ENCODE peak calls at places on chromosomes 13 and 19, in nine cellular contexts. B, K, Z, G, C, F, Y, P and U are unnamed samples.

GRCh38 chr13:112968910-112969691 is at the start of gene MCF2L:
- DNase-seq in B (peak; percentile 31), K (no peak), Z (peak; percentile 27), G (peak; percentile 40), C (peak; percentile 55), F (peak; percentile 82), Y (peak; percentile 48), P (peak; percentile 55), U (peak; percentile 88)

GRCh38 chr13:39600766-39601165 is 2.2 kb downstream of the LHFPL6 start:
- DNase-seq in B (no peak), K (no peak), Z (no peak), G (no peak), C (no peak), F (no peak), Y (no peak), P (no peak), U (no peak)

GRCh38 chr13:72805663-72806341 is 23.9 kb downstream of the PIBF1 start:
- DNase-seq in B (no peak), K (no peak), Z (no peak), G (no peak), C (no peak), F (no peak), Y (no peak), P (no peak), U (no peak)

GRCh38 chr13:33040116-33040515 is 23.9 kb downstream of the KL start:
- DNase-seq in B (no peak), K (no peak), Z (no peak), G (no peak), C (no peak), F (no peak), Y (no peak), P (no peak), U (no peak)

GRCh38 chr13:112391747-112392146 is 15.6 kb downstream of the SPACA7 start:
- DNase-seq in B (no peak), K (no peak), Z (no peak), G (no peak), C (no peak), F (no peak), Y (no peak), P (no peak), U (no peak)

GRCh38 chr13:102631198-102631597 is 34.4 kb downstream of the TPP2 start:
- DNase-seq in B (no peak), K (no peak), Z (no peak), G (no peak), C (no peak), F (no peak), Y (no peak), P (no peak), U (no peak)

GRCh38 chr19:48565090-48565489 is 13.1 kb downstream of the SULT2B1 start:
- DNase-seq in B (peak; percentile 83), K (no peak), Z (peak; percentile 71), G (no peak), C (no peak), F (no peak), Y (no peak), P (no peak), U (no peak)

GRCh38 chr19:11662278-11662677 is 65.0 kb downstream of the ZNF627 start:
- DNase-seq in B (no peak), K (no peak), Z (no peak), G (no peak), C (no peak), F (no peak), Y (no peak), P (no peak), U (no peak)

GRCh38 chr13:96238241-96238640 is 148.3 kb downstream of the HS6ST3 start:
- DNase-seq in B (no peak), K (no peak), Z (no peak), G (no peak), C (no peak), F (no peak), Y (no peak), P (no peak), U (no peak)

GRCh38 chr13:73945871-73946270 is 188.3 kb downstream of the KLF12 start:
- DNase-seq in B (no peak), K (peak; percentile 62), Z (no peak), G (peak; percentile 23), C (no peak), F (no peak), Y (no peak), P (no peak), U (no peak)

GRCh38 chr13:32669030-32669646 is 82.9 kb downstream of the PDS5B start:
- DNase-seq in B (peak; percentile 67), K (no peak), Z (peak; percentile 3), G (no peak), C (no peak), F (no peak), Y (no peak), P (no peak), U (no peak)

GRCh38 chr19:58346961-58347929 is 6.0 kb downstream of the A1BG start:
- DNase-seq in B (peak; percentile 63), K (no peak), Z (peak; percentile 65), G (peak; percentile 18), C (peak; percentile 69), F (no peak), Y (peak; percentile 79), P (no peak), U (peak; percentile 91)

GRCh38 chr19:36081385-36081784 is 26.7 kb downstream of the WDR62 start:
- DNase-seq in B (peak; percentile 10), K (no peak), Z (no peak), G (no peak), C (no peak), F (no peak), Y (no peak), P (no peak), U (no peak)

GRCh38 chr13:31207630-31208549 is 8.1 kb downstream of the B3GLCT start:
- DNase-seq in B (peak; percentile 73), K (peak; percentile 23), Z (no peak), G (no peak), C (no peak), F (peak; percentile 75), Y (no peak), P (no peak), U (no peak)
- H3K27ac ChIP-seq in B (no peak overlapping the region), K (no peak overlapping the region), Z (no peak overlapping the region), G (no peak overlapping the region), C (peak overlapping the region; percentile 70), F (no peak overlapping the region), Y (no peak overlapping the region), P (no peak overlapping the region), U (no peak overlapping the region)

GRCh38 chr13:111367340-111367739 is 46.9 kb downstream of the TEX29 start:
- DNase-seq in B (no peak), K (no peak), Z (no peak), G (no peak), C (no peak), F (no peak), Y (no peak), P (no peak), U (peak; percentile 18)
- TF ChIP-seq POLR2A in B (no peak), K (no peak), Z (no peak), G (no peak), C (no peak), F (no peak), Y (no peak), P (no peak), U (no peak)

GRCh38 chr13:51920267-51920666 is 58.5 kb downstream of the CCDC70 start:
- DNase-seq in B (no peak), K (no peak), Z (no peak), G (no peak), C (no peak), F (no peak), Y (no peak), P (no peak), U (no peak)

GRCh38 chr13:51923983-51924539 is 62.3 kb downstream of the CCDC70 start:
- DNase-seq in B (no peak), K (no peak), Z (peak; percentile 30), G (no peak), C (no peak), F (no peak), Y (no peak), P (no peak), U (no peak)

GRCh38 chr13:51922771-51923480 is 61.2 kb downstream of the CCDC70 start:
- DNase-seq in B (no peak), K (no peak), Z (no peak), G (no peak), C (no peak), F (no peak), Y (no peak), P (no peak), U (no peak)

GRCh38 chr13:51920786-51921185 is 59.0 kb downstream of the CCDC70 start:
- DNase-seq in B (no peak), K (no peak), Z (no peak), G (no peak), C (no peak), F (no peak), Y (no peak), P (no peak), U (no peak)

GRCh38 chr13:51921790-51922740 is 60.3 kb downstream of the CCDC70 start:
- DNase-seq in B (peak; percentile 12), K (no peak), Z (no peak), G (no peak), C (no peak), F (no peak), Y (no peak), P (no peak), U (no peak)
- H3K27ac ChIP-seq in B (no peak overlapping the region), K (no peak overlapping the region), Z (no peak overlapping the region), G (no peak overlapping the region), C (no peak overlapping the region), F (no peak overlapping the region), Y (no peak overlapping the region), P (no peak overlapping the region), U (no peak overlapping the region)

GRCh38 chr19:18329035-18329376 is 6.1 kb upstream of the LSM4 start:
- DNase-seq in B (no peak), K (no peak), Z (no peak), G (no peak), C (no peak), F (no peak), Y (no peak), P (no peak), U (no peak)

GRCh38 chr19:18330865-18331264 is 8.0 kb upstream of the LSM4 start:
- DNase-seq in B (no peak), K (no peak), Z (no peak), G (no peak), C (no peak), F (no peak), Y (no peak), P (no peak), U (no peak)

GRCh38 chr19:18326772-18327171 is 3.9 kb upstream of the LSM4 start:
- DNase-seq in B (no peak), K (no peak), Z (no peak), G (no peak), C (no peak), F (no peak), Y (no peak), P (no peak), U (no peak)

GRCh38 chr19:18332917-18333530 is 7.4 kb upstream of the PGPEP1 start:
- DNase-seq in B (no peak), K (no peak), Z (no peak), G (no peak), C (no peak), F (no peak), Y (no peak), P (no peak), U (no peak)

DNA sequence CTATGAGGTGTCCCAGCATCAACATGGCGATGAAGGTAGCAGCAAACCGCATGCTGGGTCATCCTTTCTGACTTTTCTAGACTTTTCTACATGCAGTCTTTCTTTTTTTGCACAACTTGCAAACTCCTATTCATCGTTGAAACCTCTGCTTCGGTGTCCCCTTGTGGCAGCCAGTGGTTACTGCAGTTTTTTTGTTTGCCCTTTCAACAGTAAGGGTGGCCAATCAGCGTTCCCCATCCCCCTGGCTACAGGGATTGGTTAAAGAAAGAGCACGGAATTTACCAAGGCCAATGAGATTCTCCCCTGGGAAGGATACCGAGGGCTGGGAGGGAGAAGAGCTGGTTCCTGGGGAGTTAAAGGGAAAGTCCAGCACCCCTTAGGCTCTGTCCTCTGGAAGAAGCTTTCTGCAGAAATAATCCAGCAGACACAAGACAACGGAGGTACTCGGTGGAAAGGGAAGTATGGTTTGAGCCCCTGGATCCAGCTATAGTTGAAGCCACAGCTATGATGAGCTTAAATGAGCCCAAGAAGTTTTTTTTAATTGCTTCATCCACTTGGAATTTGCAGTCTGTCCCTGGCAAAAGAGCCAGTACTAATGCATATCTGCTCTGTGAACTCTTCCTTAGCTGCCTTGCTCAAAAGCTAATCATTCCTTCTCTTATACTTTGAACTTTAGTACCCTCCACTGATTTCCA is 5.6 kb upstream of the LSM4 start:
- DNase-seq in B (peak; percentile 97), K (peak; percentile 96), Z (peak; percentile 99), G (peak; percentile 95), C (peak; percentile 94), F (peak; percentile 86), Y (peak; percentile 93), P (peak; percentile 83), U (peak; percentile 88)
- TF ChIP-seq POLR2A in B (no peak), K (peak; percentile 30), Z (peak; percentile 32), G (peak; percentile 77), C (no peak), F (no peak), Y (peak; percentile 47), P (peak; percentile 65), U (no peak)